ENCODE peak calls at places on chromosomes 16 and 17, in five cellular contexts. F is SK-N-SH, O is H1, D is HepG2, L is K562. B is an unnamed sample.

GRCh38 chr17:1641065-1641403 is 4.5 kb downstream of the SCARF1 start:
- DNase-seq in F (peak; percentile 36), O (no peak), D (no peak), L (no peak), B (no peak)

GRCh38 chr16:86546638-86547013 is 8.4 kb downstream of the MTHFSD start:
- DNase-seq in F (no peak), O (no peak), D (no peak), L (no peak), B (no peak)

GRCh38 chr17:27577884-27578717 is 52.9 kb upstream of the LGALS9 start:
- DNase-seq in F (peak; percentile 80), O (no peak), D (no peak), L (no peak), B (no peak)

GRCh38 chr16:69906838-69907301 is 44.3 kb upstream of the CLEC18A start:
- DNase-seq in F (no peak), O (no peak), D (no peak), L (no peak), B (no peak)

GRCh38 chr17:1532836-1533602 is 16.6 kb upstream of the INPP5K start:
- DNase-seq in F (peak; percentile 42), O (peak; percentile 31), D (no peak), L (peak; percentile 41), B (peak; percentile 51)

GRCh38 chr17:37043201-37043600 is 94.4 kb downstream of the AATF start:
- DNase-seq in F (no peak), O (no peak), D (peak; percentile 80), L (no peak), B (no peak)

GRCh38 chr17:62644487-62645173 is 17.2 kb downstream of the MRC2 start:
- DNase-seq in F (peak; percentile 94), O (no peak), D (peak; percentile 59), L (peak; percentile 77), B (no peak)

GRCh38 chr16:74321356-74321755 is 24.7 kb downstream of the PSMD7 start:
- DNase-seq in F (no peak), O (no peak), D (no peak), L (no peak), B (peak; percentile 65)

GRCh38 chr17:65433592-65433991 is 127.9 kb downstream of the AXIN2 start:
- DNase-seq in F (no peak), O (no peak), D (no peak), L (no peak), B (no peak)

GRCh38 chr17:35892091-35892637 is 12.0 kb upstream of the CCL5 start:
- DNase-seq in F (no peak), O (no peak), D (no peak), L (no peak), B (peak; percentile 17)

GRCh38 chr17:19718613-19719364 is 2.4 kb upstream of the SLC47A2 start:
- DNase-seq in F (peak; percentile 29), O (no peak), D (peak; percentile 38), L (peak; percentile 28), B (no peak)

GRCh38 chr17:50830298-50830697 is 5.1 kb upstream of the WFIKKN2 start:
- DNase-seq in F (no peak), O (no peak), D (no peak), L (no peak), B (no peak)

GRCh38 chr17:41223821-41224220 is 2.6 kb upstream of the KRTAP9-2 start:
- DNase-seq in F (no peak), O (no peak), D (no peak), L (no peak), B (no peak)

GRCh38 chr17:83177611-83178532 is 98.5 kb downstream of the METRNL start:
- DNase-seq in F (peak; percentile 29), O (no peak), D (no peak), L (no peak), B (no peak)

GRCh38 chr17:7330099-7331015 is 1.2 kb upstream of the NEURL4 start:
- DNase-seq in F (peak; percentile 94), O (no peak), D (peak; percentile 76), L (peak; percentile 84), B (no peak)

GRCh38 chr17:81165246-81166032 is at the start of gene PVALEF:
- DNase-seq in F (no peak), O (peak; percentile 17), D (peak; percentile 48), L (no peak), B (no peak)

GRCh38 chr16:75462804-75463203 is 1.7 kb downstream of the TMEM170A start:
- DNase-seq in F (no peak), O (no peak), D (no peak), L (no peak), B (no peak)
- TF ChIP-seq GABPA in F (no peak), O (no peak), D (no peak), L (no peak), B (no peak)

DNA sequence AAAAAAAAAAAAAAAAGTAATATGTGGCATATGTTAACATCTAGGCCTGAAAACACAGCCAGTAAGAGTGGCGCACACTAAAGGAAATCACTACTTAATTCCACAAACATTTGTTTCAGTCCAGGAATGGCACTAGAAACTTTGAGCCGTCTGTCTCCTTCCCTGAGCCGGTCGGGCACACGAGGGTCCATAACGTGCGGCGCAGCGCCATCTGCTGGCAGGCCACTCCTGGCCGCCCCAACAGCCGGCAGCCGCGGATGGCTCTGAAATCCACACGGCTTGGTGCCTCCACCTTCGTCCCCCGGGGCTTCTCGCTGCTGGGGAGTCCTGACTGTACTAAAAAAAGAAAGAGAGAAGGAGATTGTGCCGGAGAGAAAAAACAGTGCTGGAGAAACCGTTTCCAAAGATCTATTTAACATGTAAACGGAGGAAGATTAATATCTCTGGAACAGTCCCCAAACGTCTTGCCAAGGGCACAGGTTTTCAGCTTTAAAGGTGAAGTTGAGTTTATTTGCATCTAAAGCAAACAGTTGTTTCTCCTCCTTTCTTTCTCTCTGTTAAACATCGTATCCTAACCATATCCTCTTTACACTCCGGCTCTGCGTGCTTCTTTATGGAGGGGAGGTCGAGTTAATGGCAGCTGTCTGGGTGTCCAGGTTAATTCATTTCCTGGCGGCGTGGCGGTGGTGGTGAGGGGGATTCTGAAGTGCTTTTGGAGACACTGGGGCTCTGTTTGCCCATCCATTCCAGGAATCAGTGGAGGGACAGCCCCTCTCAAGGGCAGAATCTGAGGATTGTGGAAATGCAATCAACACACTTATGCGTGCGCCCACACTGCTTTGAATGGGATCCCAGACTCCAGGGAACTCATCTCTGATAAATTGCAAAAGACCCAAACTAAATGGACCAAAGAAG is 611.3 kb upstream of the SALL1 start:
- DNase-seq in F (peak; percentile 76), O (peak; percentile 19), D (peak; percentile 52), L (peak; percentile 66), B (peak; percentile 10)
- H3K27ac ChIP-seq in F (no peak overlapping the region), O (no peak overlapping the region), D (no peak overlapping the region), L (no peak overlapping the region), B (no peak overlapping the region)

GRCh38 chr17:43812396-43813265 is 20.3 kb downstream of the MPP3 start:
- DNase-seq in F (no peak), O (no peak), D (no peak), L (no peak), B (no peak)

GRCh38 chr17:43813386-43813785 is 19.6 kb downstream of the MPP3 start:
- DNase-seq in F (no peak), O (no peak), D (no peak), L (no peak), B (no peak)

GRCh38 chr17:43814026-43814425 is 18.9 kb downstream of the MPP3 start:
- DNase-seq in F (no peak), O (no peak), D (no peak), L (no peak), B (no peak)

GRCh38 chr17:43816336-43817320 is 16.3 kb downstream of the MPP3 start:
- DNase-seq in F (no peak), O (no peak), D (no peak), L (no peak), B (no peak)

DNA sequence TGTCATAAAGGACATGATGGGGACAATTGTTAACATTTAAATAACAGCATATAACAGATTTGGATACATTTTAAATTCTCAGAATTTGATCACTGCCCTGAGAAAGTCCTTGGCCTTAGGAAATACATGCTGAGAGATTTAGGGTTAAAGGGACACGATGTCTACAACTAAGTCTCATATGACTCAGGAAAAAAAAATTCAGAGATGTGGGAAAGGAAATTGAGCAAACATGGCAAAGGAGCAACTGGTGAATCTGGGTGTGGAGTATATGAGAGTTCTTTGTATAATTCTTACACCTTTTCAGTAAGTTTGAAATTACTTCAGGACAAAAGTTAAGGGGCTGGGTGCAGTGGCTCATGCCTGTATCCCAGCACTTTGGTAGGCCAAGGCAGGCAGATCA is 18.2 kb downstream of the MPP3 start:
- DNase-seq in F (no peak), O (no peak), D (no peak), L (no peak), B (no peak)
- TF ChIP-seq GABPA in F (no peak), O (no peak), D (no peak), L (no peak), B (no peak)

DNA sequence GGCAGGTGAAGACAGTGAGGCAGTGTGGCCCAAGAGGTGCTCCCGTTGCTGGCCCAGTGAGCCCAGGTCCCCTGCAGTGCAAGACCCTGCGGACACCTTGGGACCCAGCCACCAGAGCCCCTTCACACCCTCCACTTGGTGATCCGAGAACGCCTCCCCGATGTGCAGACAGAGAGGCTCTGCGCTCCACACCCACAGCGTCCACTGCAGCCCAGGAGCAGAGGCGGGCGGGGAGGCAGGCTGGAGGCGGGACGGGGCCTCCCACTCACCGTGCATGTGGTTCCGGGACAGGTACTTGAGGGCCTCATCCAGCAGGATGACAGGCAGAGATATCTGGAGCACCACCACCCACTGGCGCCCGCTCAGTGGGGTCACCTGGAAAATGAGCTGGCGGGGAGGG is 12.1 kb upstream of the P2RX1 start:
- DNase-seq in F (no peak), O (no peak), D (no peak), L (no peak), B (no peak)
- H3K27ac ChIP-seq in F (no peak overlapping the region), O (no peak overlapping the region), D (no peak overlapping the region), L (no peak overlapping the region), B (no peak overlapping the region)